ENCODE peak calls at places on chromosomes 4 and X, in four cellular contexts. F is dorsolateral prefrontal cortex, I is AG10803, D is right lobe of liver. P is an unnamed sample.

GRCh38 chrX:19791562-19791961 is 95.8 kb downstream of the SH3KBP1 start:
- DNase-seq in F (no peak), I (peak), D (no peak), P (no peak)

GRCh38 chr4:189096717-189097116 is 844.0 kb upstream of the FRG1 start:
- DNase-seq in F (no peak), I (no peak), D (no peak), P (no peak)

GRCh38 chr4:88661724-88662123 is 35.9 kb downstream of the NAP1L5 start:
- DNase-seq in F (no peak), I (peak), D (no peak), P (no peak)

GRCh38 chr4:40998680-40999358 is 215.5 kb downstream of the APBB2 start:
- DNase-seq in F (no peak), I (peak), D (no peak), P (no peak)

GRCh38 chr4:56743550-56743949 is 62.5 kb upstream of the HOPX start:
- DNase-seq in F (no peak), I (no peak), D (no peak), P (no peak)

GRCh38 chr4:139144161-139144859 is 32.7 kb downstream of the ELF2 start:
- DNase-seq in F (no peak), I (peak), D (peak), P (peak)

GRCh38 chr4:158850800-158851644 is 82.2 kb downstream of the FNIP2 start:
- DNase-seq in F (no peak), I (peak), D (no peak), P (no peak)

GRCh38 chr4:108619372-108620100 is 840 bp upstream of the RPL34 start:
- DNase-seq in F (no peak), I (no peak), D (no peak), P (no peak)

GRCh38 chrX:42755820-42756219 is 22.1 kb downstream of the PPP1R2C start:
- DNase-seq in F (peak), I (peak), D (no peak), P (no peak)

GRCh38 chr4:38313175-38313574 is 350.8 kb upstream of the KLF3 start:
- DNase-seq in F (no peak), I (no peak), D (no peak), P (no peak)

GRCh38 chr4:82045267-82045666 is 328.5 kb downstream of the HNRNPD start:
- DNase-seq in F (no peak), I (no peak), D (no peak), P (no peak)

DNA sequence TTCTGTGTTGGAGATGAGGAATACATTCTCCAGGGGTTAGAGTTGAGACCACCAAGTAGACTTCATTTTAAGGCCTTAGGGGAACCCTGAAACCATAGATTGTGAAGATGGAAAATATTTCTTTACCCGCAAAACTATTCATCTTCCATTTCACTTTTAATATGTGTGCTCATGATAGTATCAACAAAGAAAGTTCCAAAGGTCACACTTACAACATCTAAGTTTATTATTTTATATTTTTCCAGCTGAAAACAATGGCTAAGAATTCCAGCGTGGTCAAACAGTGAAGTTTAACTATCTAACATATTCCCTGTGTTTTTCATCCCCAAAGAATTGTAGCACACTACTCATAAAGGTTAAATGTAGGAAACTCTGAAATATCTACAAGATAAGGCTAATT is 214.5 kb upstream of the GIMD1 start:
- DNase-seq in F (no peak), I (no peak), D (no peak), P (no peak)
- H3K4me3 ChIP-seq in F (no peak), I (no peak), D (no peak), P (no peak)

GRCh38 chr4:185865901-185866328 is 53.9 kb upstream of the SORBS2 start:
- DNase-seq in F (no peak), I (peak), D (no peak), P (no peak)
- H3K4me3 ChIP-seq in F (no peak), I (no peak), D (no peak), P (no peak)

GRCh38 chrX:118974908-118975671 is 672 bp downstream of the LONRF3 start:
- DNase-seq in F (no peak), I (no peak), D (peak), P (peak)
- H3K4me3 ChIP-seq in F (peak), I (no peak), D (peak), P (peak)

GRCh38 chr4:123587983-123588494 is 191.4 kb downstream of the SPRY1 start:
- DNase-seq in F (no peak), I (peak), D (no peak), P (no peak)
- H3K4me3 ChIP-seq in F (no peak), I (peak), D (no peak), P (no peak)

GRCh38 chrX:50860518-50860917 is 46.5 kb upstream of the SHROOM4 start:
- DNase-seq in F (no peak), I (no peak), D (no peak), P (no peak)

GRCh38 chrX:50853399-50853798 is 39.4 kb upstream of the SHROOM4 start:
- DNase-seq in F (no peak), I (no peak), D (no peak), P (no peak)

GRCh38 chrX:50863471-50863870 is 47.1 kb upstream of the BMP15 start:
- DNase-seq in F (no peak), I (no peak), D (no peak), P (no peak)

GRCh38 chrX:50858548-50858947 is 44.6 kb upstream of the SHROOM4 start:
- DNase-seq in F (no peak), I (no peak), D (no peak), P (no peak)
- H3K4me3 ChIP-seq in F (no peak), I (no peak), D (no peak), P (no peak)